ENCODE peak calls at places on chromosomes 2 and 18, in four cellular contexts. X is AG04450, E is cardiac fibroblast, P is AG10803. W is an unnamed sample.

GRCh38 chr2:182330451-182331325 is 96.1 kb downstream of the PDE1A start:
- DNase-seq in E (peak; percentile 50), X (no peak), P (no peak), W (peak; percentile 12)

GRCh38 chr2:98297817-98298684 is 48.2 kb upstream of the CNGA3 start:
- DNase-seq in P (no peak), E (no peak), X (no peak), W (no peak)

GRCh38 chr2:241315879-241316700 is at the start of gene SEPTIN2:
- DNase-seq in X (no peak), P (peak; percentile 53), E (no peak), W (peak; percentile 41)

GRCh38 chr18:6732952-6733351 is 3.4 kb downstream of the ARHGAP28 start:
- DNase-seq in X (no peak), P (no peak), E (no peak), W (no peak)

GRCh38 chr18:76416935-76417334 is 78.1 kb downstream of the ZNF516 start:
- DNase-seq in X (no peak), E (peak; percentile 70), P (peak; percentile 86), W (peak; percentile 26)

GRCh38 chr2:42663106-42663755 is 94.8 kb downstream of the MTA3 start:
- DNase-seq in E (peak; percentile 85), P (peak; percentile 71), X (peak; percentile 65), W (peak; percentile 61)

GRCh38 chr2:130252880-130253645 is 54.8 kb upstream of the TUBA3E start:
- DNase-seq in E (peak; percentile 19), P (no peak), X (no peak), W (no peak)

GRCh38 chr2:182952741-182953450 is 85.4 kb downstream of the NCKAP1 start:
- DNase-seq in P (peak; percentile 50), X (no peak), E (peak; percentile 24), W (peak; percentile 21)

GRCh38 chr2:220969348-220969747 is 602.8 kb downstream of the EPHA4 start:
- DNase-seq in E (no peak), P (no peak), X (no peak), W (peak; percentile 25)

GRCh38 chr2:181170256-181170655 is 189.9 kb downstream of the UBE2E3 start:
- DNase-seq in X (no peak), P (no peak), E (no peak), W (no peak)

GRCh38 chr18:53796042-53796729 is 428.3 kb downstream of the MBD2 start:
- DNase-seq in X (peak; percentile 18), P (peak; percentile 90), E (peak; percentile 82), W (peak; percentile 84)

GRCh38 chr2:62920070-62920469 is 130.6 kb upstream of the OTX1 start:
- DNase-seq in X (no peak), E (no peak), P (no peak), W (no peak)

GRCh38 chr2:196555726-196556125 is 83.8 kb upstream of the CCDC150 start:
- DNase-seq in E (no peak), X (no peak), P (peak; percentile 0), W (no peak)

GRCh38 chr2:80054339-80054675 is 250.2 kb downstream of the LRRTM1 start:
- DNase-seq in E (peak; percentile 3), X (no peak), P (peak; percentile 13), W (no peak)

GRCh38 chr2:145305854-145306253 is 785.9 kb upstream of the ZEB2 start:
- DNase-seq in P (no peak), E (no peak), X (no peak), W (no peak)

GRCh38 chr2:112755444-112755843 is 9.0 kb downstream of the CKAP2L start:
- DNase-seq in P (no peak), E (no peak), X (no peak), W (no peak)

W was measured in brain microvascular endothelial cell.